ENCODE peak calls at places on chromosomes 2 and 18, in four cellular contexts. One of them, this sample, is unnamed.
A peak's percentile ranks its signal among the peaks of the same experiment; 100 is the strongest.

GRCh38 chr2:217585362-217585761 is 417.4 kb downstream of the TNS1 start:
- DNase-seq in HEK293T: no peak
- DNase-seq in K562: no peak
- DNase-seq in GM12878: no peak
- DNase-seq in this sample: no peak

GRCh38 chr2:160407393-160408204 is 86.0 kb downstream of the RBMS1 start:
- DNase-seq in HEK293T: peak; percentile 60
- DNase-seq in K562: peak; percentile 18
- DNase-seq in GM12878: no peak
- DNase-seq in this sample: peak; percentile 31

GRCh38 chr2:222424729-222425671 is 657 bp downstream of the SGPP2 start:
- DNase-seq in HEK293T: no peak
- DNase-seq in K562: no peak
- DNase-seq in GM12878: no peak
- DNase-seq in this sample: no peak

GRCh38 chr2:231563378-231563961 is 29.2 kb upstream of the TEX44 start:
- DNase-seq in HEK293T: peak; percentile 72
- DNase-seq in K562: peak; percentile 81
- DNase-seq in GM12878: no peak
- DNase-seq in this sample: peak; percentile 34

GRCh38 chr2:11866358-11867335 is 120.2 kb downstream of the LPIN1 start:
- DNase-seq in HEK293T: no peak
- DNase-seq in K562: no peak
- DNase-seq in GM12878: peak; percentile 78
- DNase-seq in this sample: no peak

GRCh38 chr2:149160701-149161217 is 122.3 kb downstream of the LYPD6B start:
- DNase-seq in HEK293T: no peak
- DNase-seq in K562: no peak
- DNase-seq in GM12878: peak; percentile 71
- DNase-seq in this sample: no peak

GRCh38 chr2:226405465-226405864 is 394.2 kb downstream of the IRS1 start:
- DNase-seq in HEK293T: no peak
- DNase-seq in K562: no peak
- DNase-seq in GM12878: no peak
- DNase-seq in this sample: no peak

GRCh38 chr2:27024812-27025211 is 8.0 kb upstream of the TMEM214 start:
- DNase-seq in HEK293T: no peak
- DNase-seq in K562: no peak
- DNase-seq in GM12878: no peak
- DNase-seq in this sample: no peak

GRCh38 chr2:26170795-26171194 is 2.1 kb upstream of the GAREM2 start:
- DNase-seq in HEK293T: no peak
- DNase-seq in K562: no peak
- DNase-seq in GM12878: no peak
- DNase-seq in this sample: no peak

GRCh38 chr2:152175012-152175367 is 573 bp downstream of the STAM2 start:
- DNase-seq in HEK293T: no peak
- DNase-seq in K562: no peak
- DNase-seq in GM12878: no peak
- DNase-seq in this sample: no peak

GRCh38 chr18:34707670-34708069 is 2.4 kb upstream of the DTNA start:
- DNase-seq in HEK293T: peak; percentile 62
- DNase-seq in K562: no peak
- DNase-seq in GM12878: no peak
- DNase-seq in this sample: no peak

GRCh38 chr2:42812899-42813479 is 20.6 kb upstream of the HAAO start:
- DNase-seq in HEK293T: peak; percentile 22
- DNase-seq in K562: no peak
- DNase-seq in GM12878: no peak
- DNase-seq in this sample: peak; percentile 59

GRCh38 chr2:28649481-28650260 is 102.0 kb upstream of the PPP1CB start:
- DNase-seq in HEK293T: no peak
- DNase-seq in K562: no peak
- DNase-seq in GM12878: no peak
- DNase-seq in this sample: peak; percentile 36

GRCh38 chr18:59861963-59862819 is 37.6 kb upstream of the PMAIP1 start:
- DNase-seq in HEK293T: no peak
- DNase-seq in K562: no peak
- DNase-seq in GM12878: peak; percentile 61
- DNase-seq in this sample: no peak

GRCh38 chr2:72927619-72928537 is 10.6 kb downstream of the EMX1 start:
- DNase-seq in HEK293T: no peak
- DNase-seq in K562: no peak
- DNase-seq in GM12878: no peak
- DNase-seq in this sample: no peak

GRCh38 chr2:158726906-158727592 is 68.1 kb upstream of the DAPL1 start:
- DNase-seq in HEK293T: no peak
- DNase-seq in K562: no peak
- DNase-seq in GM12878: no peak
- DNase-seq in this sample: peak; percentile 23

GRCh38 chr2:69686855-69687254 is 43.3 kb upstream of the AAK1 start:
- DNase-seq in HEK293T: no peak
- DNase-seq in K562: no peak
- DNase-seq in GM12878: no peak
- DNase-seq in this sample: peak; percentile 86

GRCh38 chr18:56789889-56790180 is 138.7 kb downstream of the WDR7 start:
- DNase-seq in HEK293T: no peak
- DNase-seq in K562: no peak
- DNase-seq in GM12878: no peak
- DNase-seq in this sample: no peak

GRCh38 chr18:56787392-56787791 is 136.2 kb downstream of the WDR7 start:
- DNase-seq in HEK293T: no peak
- DNase-seq in K562: no peak
- DNase-seq in GM12878: no peak
- DNase-seq in this sample: no peak

GRCh38 chr18:56785006-56785405 is 133.8 kb downstream of the WDR7 start:
- DNase-seq in HEK293T: no peak
- DNase-seq in K562: no peak
- DNase-seq in GM12878: no peak
- DNase-seq in this sample: no peak

DNA sequence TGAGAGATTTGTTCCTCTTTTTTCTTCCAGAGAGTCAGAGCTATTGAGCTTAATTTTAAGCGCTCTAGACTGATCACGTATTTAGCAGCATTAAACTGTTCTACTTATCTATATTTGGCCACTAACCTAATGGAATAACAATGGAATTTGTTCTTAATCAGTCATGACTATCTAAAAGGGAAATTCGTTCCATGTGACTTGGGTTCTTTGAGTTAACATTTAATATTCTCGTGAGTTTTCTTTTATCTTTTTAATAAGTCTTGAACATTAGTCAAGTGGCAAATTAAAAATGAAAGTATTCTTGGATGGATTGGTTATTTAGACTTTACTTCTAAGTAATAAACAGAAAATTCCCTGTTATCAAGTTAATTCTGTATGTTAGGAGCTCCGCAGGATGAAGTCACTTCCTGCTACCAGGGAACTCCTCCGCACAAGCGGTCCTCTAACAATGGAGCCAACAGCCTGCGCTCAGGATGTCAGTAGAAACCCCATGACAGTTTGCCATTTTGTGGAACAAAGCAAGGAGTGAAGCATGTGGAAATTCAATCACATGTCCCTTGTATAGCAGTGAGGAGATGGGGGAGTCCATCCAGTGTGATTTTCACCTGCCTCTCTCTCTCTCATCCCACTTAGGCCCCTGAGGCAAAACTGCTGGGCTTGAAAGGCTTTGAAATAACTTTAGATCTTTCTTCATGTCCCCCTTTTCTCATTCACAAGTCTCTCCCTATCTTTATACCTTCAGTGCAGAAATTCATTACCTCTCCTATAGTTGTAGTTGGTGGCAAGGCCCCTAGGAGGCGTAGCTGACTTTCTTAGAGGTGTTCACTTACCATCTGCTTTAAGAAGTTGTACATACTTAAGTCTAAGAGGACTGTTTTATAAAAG is 138.1 kb downstream of the WDR7 start:
- DNase-seq in HEK293T: peak; percentile 13
- DNase-seq in K562: peak; percentile 30
- DNase-seq in GM12878: no peak
- DNase-seq in this sample: peak; percentile 33
- TF ChIP-seq TARDBP in HEK293T: no peak
- TF ChIP-seq TARDBP in K562: no peak
- TF ChIP-seq TARDBP in GM12878: no peak
- TF ChIP-seq TARDBP in this sample: no peak

DNA sequence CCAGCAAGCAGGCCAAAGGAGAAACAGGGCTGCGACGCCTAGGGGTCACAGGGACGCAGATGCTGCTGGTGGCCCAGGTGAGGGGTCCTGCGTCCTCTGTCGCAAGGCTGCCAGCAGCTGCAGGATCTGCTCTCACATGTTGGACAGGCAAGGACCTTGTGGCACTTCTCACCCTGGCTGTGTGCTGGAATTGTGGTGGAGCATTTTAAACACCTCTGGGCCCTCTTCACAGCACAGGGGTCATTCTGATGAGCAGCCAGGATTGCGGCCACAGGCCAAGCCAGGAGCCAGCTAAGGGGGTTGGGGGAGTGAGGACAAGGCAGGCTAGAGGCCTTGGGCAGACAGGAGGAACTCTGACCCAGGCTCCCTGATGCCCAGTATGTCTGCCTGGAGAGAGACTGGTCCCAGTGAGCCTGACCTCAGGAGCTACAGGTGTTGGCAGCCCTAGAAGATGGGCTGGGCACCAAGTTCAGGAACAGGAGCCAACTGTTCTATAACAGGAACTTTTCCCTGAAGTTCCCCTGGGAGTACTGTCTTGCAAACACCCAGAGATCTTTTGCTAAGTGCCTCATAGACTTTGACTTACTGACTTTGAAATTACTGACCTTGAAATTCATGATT is 40.2 kb downstream of the EFR3B start:
- DNase-seq in HEK293T: no peak
- DNase-seq in K562: no peak
- DNase-seq in GM12878: no peak
- DNase-seq in this sample: no peak
- TF ChIP-seq TARDBP in HEK293T: no peak
- TF ChIP-seq TARDBP in K562: no peak
- TF ChIP-seq TARDBP in GM12878: no peak
- TF ChIP-seq TARDBP in this sample: no peak

GRCh38 chr18:47531759-47532158 is 280.3 kb upstream of the SKOR2 start:
- DNase-seq in HEK293T: no peak
- DNase-seq in K562: peak; percentile 16
- DNase-seq in GM12878: no peak
- DNase-seq in this sample: no peak
- TF ChIP-seq TARDBP in HEK293T: no peak
- TF ChIP-seq TARDBP in K562: no peak
- TF ChIP-seq TARDBP in GM12878: no peak
- TF ChIP-seq TARDBP in this sample: no peak

GRCh38 chr2:6828299-6828584 is 37.5 kb downstream of the CMPK2 start:
- DNase-seq in HEK293T: no peak
- DNase-seq in K562: no peak
- DNase-seq in GM12878: no peak
- DNase-seq in this sample: peak; percentile 26
- TF ChIP-seq TARDBP in HEK293T: no peak
- TF ChIP-seq TARDBP in K562: no peak
- TF ChIP-seq TARDBP in GM12878: no peak
- TF ChIP-seq TARDBP in this sample: no peak

GRCh38 chr18:79241755-79242154 is 154.0 kb upstream of the NFATC1 start:
- DNase-seq in HEK293T: no peak
- DNase-seq in K562: no peak
- DNase-seq in GM12878: no peak
- DNase-seq in this sample: no peak
- TF ChIP-seq TARDBP in HEK293T: no peak
- TF ChIP-seq TARDBP in K562: no peak
- TF ChIP-seq TARDBP in GM12878: no peak
- TF ChIP-seq TARDBP in this sample: no peak

GRCh38 chr2:238717084-238717483 is 130.8 kb upstream of the TWIST2 start:
- DNase-seq in HEK293T: no peak
- DNase-seq in K562: no peak
- DNase-seq in GM12878: no peak
- DNase-seq in this sample: no peak

GRCh38 chr2:238722181-238722580 is 125.7 kb upstream of the TWIST2 start:
- DNase-seq in HEK293T: no peak
- DNase-seq in K562: no peak
- DNase-seq in GM12878: no peak
- DNase-seq in this sample: no peak

GRCh38 chr2:238719641-238720040 is 128.2 kb upstream of the TWIST2 start:
- DNase-seq in HEK293T: no peak
- DNase-seq in K562: no peak
- DNase-seq in GM12878: no peak
- DNase-seq in this sample: no peak

GRCh38 chr2:238722883-238723282 is 125.0 kb upstream of the TWIST2 start:
- DNase-seq in HEK293T: no peak
- DNase-seq in K562: no peak
- DNase-seq in GM12878: no peak
- DNase-seq in this sample: no peak

GRCh38 chr2:238720232-238720672 is 127.6 kb upstream of the TWIST2 start:
- DNase-seq in HEK293T: peak; percentile 74
- DNase-seq in K562: peak; percentile 52
- DNase-seq in GM12878: no peak
- DNase-seq in this sample: peak; percentile 58
- TF ChIP-seq TARDBP in HEK293T: no peak
- TF ChIP-seq TARDBP in K562: no peak
- TF ChIP-seq TARDBP in GM12878: no peak
- TF ChIP-seq TARDBP in this sample: no peak

GRCh38 chr2:6107290-6107689 is 415.1 kb downstream of the SOX11 start:
- DNase-seq in HEK293T: no peak
- DNase-seq in K562: no peak
- DNase-seq in GM12878: no peak
- DNase-seq in this sample: no peak

GRCh38 chr2:6109801-6110200 is 417.6 kb downstream of the SOX11 start:
- DNase-seq in HEK293T: no peak
- DNase-seq in K562: no peak
- DNase-seq in GM12878: no peak
- DNase-seq in this sample: no peak

GRCh38 chr2:6103372-6103771 is 411.2 kb downstream of the SOX11 start:
- DNase-seq in HEK293T: no peak
- DNase-seq in K562: no peak
- DNase-seq in GM12878: no peak
- DNase-seq in this sample: no peak

GRCh38 chr2:6103949-6104348 is 411.8 kb downstream of the SOX11 start:
- DNase-seq in HEK293T: no peak
- DNase-seq in K562: no peak
- DNase-seq in GM12878: no peak
- DNase-seq in this sample: no peak
- TF ChIP-seq TARDBP in HEK293T: no peak
- TF ChIP-seq TARDBP in K562: no peak
- TF ChIP-seq TARDBP in GM12878: no peak
- TF ChIP-seq TARDBP in this sample: no peak

GRCh38 chr2:112834379-112835014 is 2.1 kb downstream of the IL1B start:
- DNase-seq in HEK293T: no peak
- DNase-seq in K562: no peak
- DNase-seq in GM12878: no peak
- DNase-seq in this sample: peak; percentile 36
- TF ChIP-seq TARDBP in HEK293T: no peak
- TF ChIP-seq TARDBP in K562: no peak
- TF ChIP-seq TARDBP in GM12878: no peak
- TF ChIP-seq TARDBP in this sample: peak; percentile 33

This sample was measured in HepG2.